ENCODE peak calls at places on chromosomes 7 and 10, in eight cellular contexts. L, E, I, G, B, U, M and P are unnamed samples.

GRCh38 chr10:130878131-130878530 is 433.4 kb downstream of the TCERG1L start:
- DNase-seq in L (no peak), E (no peak), I (no peak), G (no peak), B (no peak), U (no peak), M (no peak), P (no peak)

GRCh38 chr7:157543791-157544190 is 207.0 kb downstream of the DNAJB6 start:
- DNase-seq in L (no peak), E (no peak), I (no peak), G (no peak), B (no peak), U (no peak), M (no peak), P (no peak)

GRCh38 chr7:43905954-43906326 is 456 bp downstream of the URGCP start:
- DNase-seq in L (peak; percentile 48), E (no peak), I (no peak), G (peak; percentile 29), B (peak; percentile 45), U (no peak), M (peak; percentile 47), P (peak; percentile 50)

GRCh38 chr7:114466911-114467310 is 52.3 kb downstream of the FOXP2 start:
- DNase-seq in L (no peak), E (no peak), I (no peak), G (no peak), B (no peak), U (no peak), M (no peak), P (no peak)

GRCh38 chr10:99435986-99436633 is 5.7 kb upstream of the GOT1 start:
- DNase-seq in L (no peak), E (no peak), I (no peak), G (no peak), B (no peak), U (no peak), M (no peak), P (no peak)

GRCh38 chr10:61939575-61940301 is 38.2 kb downstream of the ARID5B start:
- DNase-seq in L (no peak), E (no peak), I (no peak), G (no peak), B (no peak), U (no peak), M (no peak), P (no peak)

GRCh38 chr7:43721193-43721806 is 8.0 kb downstream of the COA1 start:
- DNase-seq in L (no peak), E (no peak), I (no peak), G (no peak), B (no peak), U (no peak), M (no peak), P (no peak)

GRCh38 chr10:61896854-61897661 is 4.4 kb upstream of the ARID5B start:
- DNase-seq in L (peak; percentile 75), E (peak; percentile 85), I (peak; percentile 37), G (peak; percentile 47), B (peak; percentile 83), U (no peak), M (peak; percentile 45), P (peak; percentile 78)

GRCh38 chr7:108650487-108650886 is 80.8 kb downstream of the DNAJB9 start:
- DNase-seq in L (no peak), E (no peak), I (no peak), G (no peak), B (no peak), U (no peak), M (no peak), P (no peak)